ENCODE peak calls at places on chromosome 22, in ten cellular contexts. One of them, this sample, is unnamed.

GRCh38 chr22:44710474-44711235 is 8.7 kb downstream of the PRR5 start:
- DNase-seq in activated CD8-positive, alpha-beta memory T cell treated with anti-CD3 and anti-CD28 coated beads, Interleukin-2, amount 50 U/mL, for 48 hours: peak; percentile 79
- DNase-seq in ecto neural progenitor cell: no peak
- DNase-seq in colonic mucosa: peak; percentile 92
- DNase-seq in ureter: no peak
- DNase-seq in G401: no peak
- DNase-seq in stimulated activated CD4-positive, alpha-beta T cell treated with anti-CD3 and anti-CD28 coated beads, TNF-alpha, amount 100 ng/mL, for 1 hour: no peak
- DNase-seq in activated CD4-positive, alpha-beta T cell treated with anti-CD3 and anti-CD28 coated beads for 36 hours: no peak
- DNase-seq in AG10803: no peak
- DNase-seq in left cardiac atrium: no peak
- DNase-seq in this sample: no peak

GRCh38 chr22:43100223-43100622 is 10.3 kb upstream of the BIK start:
- DNase-seq in activated CD8-positive, alpha-beta memory T cell treated with anti-CD3 and anti-CD28 coated beads, Interleukin-2, amount 50 U/mL, for 48 hours: no peak
- DNase-seq in ecto neural progenitor cell: no peak
- DNase-seq in colonic mucosa: no peak
- DNase-seq in ureter: no peak
- DNase-seq in G401: no peak
- DNase-seq in stimulated activated CD4-positive, alpha-beta T cell treated with anti-CD3 and anti-CD28 coated beads, TNF-alpha, amount 100 ng/mL, for 1 hour: no peak
- DNase-seq in activated CD4-positive, alpha-beta T cell treated with anti-CD3 and anti-CD28 coated beads for 36 hours: no peak
- DNase-seq in AG10803: no peak
- DNase-seq in left cardiac atrium: no peak
- DNase-seq in this sample: peak; percentile 68

GRCh38 chr22:24807284-24807950 is 1.4 kb downstream of the SGSM1 start:
- DNase-seq in activated CD8-positive, alpha-beta memory T cell treated with anti-CD3 and anti-CD28 coated beads, Interleukin-2, amount 50 U/mL, for 48 hours: no peak
- DNase-seq in ecto neural progenitor cell: no peak
- DNase-seq in colonic mucosa: no peak
- DNase-seq in ureter: no peak
- DNase-seq in G401: peak; percentile 55
- DNase-seq in stimulated activated CD4-positive, alpha-beta T cell treated with anti-CD3 and anti-CD28 coated beads, TNF-alpha, amount 100 ng/mL, for 1 hour: no peak
- DNase-seq in activated CD4-positive, alpha-beta T cell treated with anti-CD3 and anti-CD28 coated beads for 36 hours: no peak
- DNase-seq in AG10803: no peak
- DNase-seq in left cardiac atrium: peak; percentile 55
- DNase-seq in this sample: peak; percentile 69

GRCh38 chr22:19632671-19633148 is 81.6 kb upstream of the SEPTIN5 start:
- DNase-seq in activated CD8-positive, alpha-beta memory T cell treated with anti-CD3 and anti-CD28 coated beads, Interleukin-2, amount 50 U/mL, for 48 hours: peak; percentile 42
- DNase-seq in ecto neural progenitor cell: no peak
- DNase-seq in colonic mucosa: no peak
- DNase-seq in ureter: no peak
- DNase-seq in G401: no peak
- DNase-seq in stimulated activated CD4-positive, alpha-beta T cell treated with anti-CD3 and anti-CD28 coated beads, TNF-alpha, amount 100 ng/mL, for 1 hour: no peak
- DNase-seq in activated CD4-positive, alpha-beta T cell treated with anti-CD3 and anti-CD28 coated beads for 36 hours: no peak
- DNase-seq in AG10803: no peak
- DNase-seq in left cardiac atrium: no peak
- DNase-seq in this sample: peak; percentile 53

GRCh38 chr22:49294656-49295464 is 532.8 kb downstream of the BRD1 start:
- DNase-seq in activated CD8-positive, alpha-beta memory T cell treated with anti-CD3 and anti-CD28 coated beads, Interleukin-2, amount 50 U/mL, for 48 hours: peak; percentile 12
- DNase-seq in ecto neural progenitor cell: peak; percentile 26
- DNase-seq in colonic mucosa: no peak
- DNase-seq in ureter: peak; percentile 22
- DNase-seq in G401: no peak
- DNase-seq in stimulated activated CD4-positive, alpha-beta T cell treated with anti-CD3 and anti-CD28 coated beads, TNF-alpha, amount 100 ng/mL, for 1 hour: no peak
- DNase-seq in activated CD4-positive, alpha-beta T cell treated with anti-CD3 and anti-CD28 coated beads for 36 hours: no peak
- DNase-seq in AG10803: no peak
- DNase-seq in left cardiac atrium: no peak
- DNase-seq in this sample: peak; percentile 24

GRCh38 chr22:22818202-22818538 is 69.4 kb upstream of the IGLL5 start:
- DNase-seq in activated CD8-positive, alpha-beta memory T cell treated with anti-CD3 and anti-CD28 coated beads, Interleukin-2, amount 50 U/mL, for 48 hours: no peak
- DNase-seq in ecto neural progenitor cell: no peak
- DNase-seq in colonic mucosa: no peak
- DNase-seq in ureter: no peak
- DNase-seq in G401: no peak
- DNase-seq in stimulated activated CD4-positive, alpha-beta T cell treated with anti-CD3 and anti-CD28 coated beads, TNF-alpha, amount 100 ng/mL, for 1 hour: no peak
- DNase-seq in activated CD4-positive, alpha-beta T cell treated with anti-CD3 and anti-CD28 coated beads for 36 hours: no peak
- DNase-seq in AG10803: no peak
- DNase-seq in left cardiac atrium: no peak
- DNase-seq in this sample: no peak

GRCh38 chr22:33883961-33884808 is 36.1 kb downstream of the LARGE1 start:
- DNase-seq in activated CD8-positive, alpha-beta memory T cell treated with anti-CD3 and anti-CD28 coated beads, Interleukin-2, amount 50 U/mL, for 48 hours: no peak
- DNase-seq in ecto neural progenitor cell: no peak
- DNase-seq in colonic mucosa: no peak
- DNase-seq in ureter: no peak
- DNase-seq in G401: peak; percentile 85
- DNase-seq in stimulated activated CD4-positive, alpha-beta T cell treated with anti-CD3 and anti-CD28 coated beads, TNF-alpha, amount 100 ng/mL, for 1 hour: no peak
- DNase-seq in activated CD4-positive, alpha-beta T cell treated with anti-CD3 and anti-CD28 coated beads for 36 hours: no peak
- DNase-seq in AG10803: no peak
- DNase-seq in left cardiac atrium: peak; percentile 43
- DNase-seq in this sample: no peak

GRCh38 chr22:30564766-30565118 is 9.7 kb downstream of the GAL3ST1 start:
- DNase-seq in activated CD8-positive, alpha-beta memory T cell treated with anti-CD3 and anti-CD28 coated beads, Interleukin-2, amount 50 U/mL, for 48 hours: no peak
- DNase-seq in ecto neural progenitor cell: no peak
- DNase-seq in colonic mucosa: no peak
- DNase-seq in ureter: no peak
- DNase-seq in G401: no peak
- DNase-seq in stimulated activated CD4-positive, alpha-beta T cell treated with anti-CD3 and anti-CD28 coated beads, TNF-alpha, amount 100 ng/mL, for 1 hour: no peak
- DNase-seq in activated CD4-positive, alpha-beta T cell treated with anti-CD3 and anti-CD28 coated beads for 36 hours: no peak
- DNase-seq in AG10803: no peak
- DNase-seq in left cardiac atrium: no peak
- DNase-seq in this sample: no peak

GRCh38 chr22:19879651-19879995 is 24.9 kb upstream of the GNB1L start:
- DNase-seq in activated CD8-positive, alpha-beta memory T cell treated with anti-CD3 and anti-CD28 coated beads, Interleukin-2, amount 50 U/mL, for 48 hours: no peak
- DNase-seq in ecto neural progenitor cell: no peak
- DNase-seq in colonic mucosa: no peak
- DNase-seq in ureter: no peak
- DNase-seq in G401: no peak
- DNase-seq in stimulated activated CD4-positive, alpha-beta T cell treated with anti-CD3 and anti-CD28 coated beads, TNF-alpha, amount 100 ng/mL, for 1 hour: no peak
- DNase-seq in activated CD4-positive, alpha-beta T cell treated with anti-CD3 and anti-CD28 coated beads for 36 hours: peak; percentile 1
- DNase-seq in AG10803: no peak
- DNase-seq in left cardiac atrium: peak; percentile 13
- DNase-seq in this sample: no peak

GRCh38 chr22:42258126-42258525 is 12.3 kb downstream of the TCF20 start:
- DNase-seq in activated CD8-positive, alpha-beta memory T cell treated with anti-CD3 and anti-CD28 coated beads, Interleukin-2, amount 50 U/mL, for 48 hours: no peak
- DNase-seq in ecto neural progenitor cell: no peak
- DNase-seq in colonic mucosa: no peak
- DNase-seq in ureter: no peak
- DNase-seq in G401: no peak
- DNase-seq in stimulated activated CD4-positive, alpha-beta T cell treated with anti-CD3 and anti-CD28 coated beads, TNF-alpha, amount 100 ng/mL, for 1 hour: no peak
- DNase-seq in activated CD4-positive, alpha-beta T cell treated with anti-CD3 and anti-CD28 coated beads for 36 hours: no peak
- DNase-seq in AG10803: no peak
- DNase-seq in left cardiac atrium: no peak
- DNase-seq in this sample: no peak

GRCh38 chr22:30262917-30263741 is 3.5 kb downstream of the OSM start:
- DNase-seq in activated CD8-positive, alpha-beta memory T cell treated with anti-CD3 and anti-CD28 coated beads, Interleukin-2, amount 50 U/mL, for 48 hours: peak; percentile 98
- DNase-seq in ecto neural progenitor cell: peak; percentile 91
- DNase-seq in colonic mucosa: peak; percentile 85
- DNase-seq in ureter: no peak
- DNase-seq in G401: peak; percentile 72
- DNase-seq in stimulated activated CD4-positive, alpha-beta T cell treated with anti-CD3 and anti-CD28 coated beads, TNF-alpha, amount 100 ng/mL, for 1 hour: peak; percentile 78
- DNase-seq in activated CD4-positive, alpha-beta T cell treated with anti-CD3 and anti-CD28 coated beads for 36 hours: peak; percentile 88
- DNase-seq in AG10803: peak; percentile 41
- DNase-seq in left cardiac atrium: peak; percentile 84
- DNase-seq in this sample: peak; percentile 84

GRCh38 chr22:30212996-30213441 is 33.5 kb downstream of the LIF start:
- DNase-seq in activated CD8-positive, alpha-beta memory T cell treated with anti-CD3 and anti-CD28 coated beads, Interleukin-2, amount 50 U/mL, for 48 hours: no peak
- DNase-seq in ecto neural progenitor cell: no peak
- DNase-seq in colonic mucosa: no peak
- DNase-seq in ureter: no peak
- DNase-seq in G401: no peak
- DNase-seq in stimulated activated CD4-positive, alpha-beta T cell treated with anti-CD3 and anti-CD28 coated beads, TNF-alpha, amount 100 ng/mL, for 1 hour: no peak
- DNase-seq in activated CD4-positive, alpha-beta T cell treated with anti-CD3 and anti-CD28 coated beads for 36 hours: no peak
- DNase-seq in AG10803: peak; percentile 87
- DNase-seq in left cardiac atrium: no peak
- DNase-seq in this sample: no peak

GRCh38 chr22:36885474-36885873 is 24.7 kb downstream of the NCF4 start:
- DNase-seq in activated CD8-positive, alpha-beta memory T cell treated with anti-CD3 and anti-CD28 coated beads, Interleukin-2, amount 50 U/mL, for 48 hours: no peak
- DNase-seq in ecto neural progenitor cell: no peak
- DNase-seq in colonic mucosa: no peak
- DNase-seq in ureter: no peak
- DNase-seq in G401: no peak
- DNase-seq in stimulated activated CD4-positive, alpha-beta T cell treated with anti-CD3 and anti-CD28 coated beads, TNF-alpha, amount 100 ng/mL, for 1 hour: no peak
- DNase-seq in activated CD4-positive, alpha-beta T cell treated with anti-CD3 and anti-CD28 coated beads for 36 hours: no peak
- DNase-seq in AG10803: no peak
- DNase-seq in left cardiac atrium: no peak
- DNase-seq in this sample: peak; percentile 37

GRCh38 chr22:41117127-41117965 is 25.0 kb downstream of the EP300 start:
- DNase-seq in activated CD8-positive, alpha-beta memory T cell treated with anti-CD3 and anti-CD28 coated beads, Interleukin-2, amount 50 U/mL, for 48 hours: no peak
- DNase-seq in ecto neural progenitor cell: no peak
- DNase-seq in colonic mucosa: no peak
- DNase-seq in ureter: no peak
- DNase-seq in G401: no peak
- DNase-seq in stimulated activated CD4-positive, alpha-beta T cell treated with anti-CD3 and anti-CD28 coated beads, TNF-alpha, amount 100 ng/mL, for 1 hour: no peak
- DNase-seq in activated CD4-positive, alpha-beta T cell treated with anti-CD3 and anti-CD28 coated beads for 36 hours: no peak
- DNase-seq in AG10803: no peak
- DNase-seq in left cardiac atrium: no peak
- DNase-seq in this sample: no peak

GRCh38 chr22:17836977-17837742 is 62.9 kb upstream of the BID start:
- DNase-seq in activated CD8-positive, alpha-beta memory T cell treated with anti-CD3 and anti-CD28 coated beads, Interleukin-2, amount 50 U/mL, for 48 hours: no peak
- DNase-seq in ecto neural progenitor cell: no peak
- DNase-seq in colonic mucosa: no peak
- DNase-seq in ureter: no peak
- DNase-seq in G401: no peak
- DNase-seq in stimulated activated CD4-positive, alpha-beta T cell treated with anti-CD3 and anti-CD28 coated beads, TNF-alpha, amount 100 ng/mL, for 1 hour: no peak
- DNase-seq in activated CD4-positive, alpha-beta T cell treated with anti-CD3 and anti-CD28 coated beads for 36 hours: no peak
- DNase-seq in AG10803: no peak
- DNase-seq in left cardiac atrium: no peak
- DNase-seq in this sample: peak; percentile 91

GRCh38 chr22:44330727-44331660 is 18.2 kb upstream of the SHISAL1 start:
- DNase-seq in activated CD8-positive, alpha-beta memory T cell treated with anti-CD3 and anti-CD28 coated beads, Interleukin-2, amount 50 U/mL, for 48 hours: no peak
- DNase-seq in ecto neural progenitor cell: peak; percentile 77
- DNase-seq in colonic mucosa: no peak
- DNase-seq in ureter: no peak
- DNase-seq in G401: no peak
- DNase-seq in stimulated activated CD4-positive, alpha-beta T cell treated with anti-CD3 and anti-CD28 coated beads, TNF-alpha, amount 100 ng/mL, for 1 hour: no peak
- DNase-seq in activated CD4-positive, alpha-beta T cell treated with anti-CD3 and anti-CD28 coated beads for 36 hours: no peak
- DNase-seq in AG10803: no peak
- DNase-seq in left cardiac atrium: no peak
- DNase-seq in this sample: no peak

GRCh38 chr22:31680764-31681624 is 19.0 kb upstream of the PISD start:
- DNase-seq in activated CD8-positive, alpha-beta memory T cell treated with anti-CD3 and anti-CD28 coated beads, Interleukin-2, amount 50 U/mL, for 48 hours: no peak
- DNase-seq in ecto neural progenitor cell: no peak
- DNase-seq in colonic mucosa: peak; percentile 59
- DNase-seq in ureter: no peak
- DNase-seq in G401: peak; percentile 14
- DNase-seq in stimulated activated CD4-positive, alpha-beta T cell treated with anti-CD3 and anti-CD28 coated beads, TNF-alpha, amount 100 ng/mL, for 1 hour: no peak
- DNase-seq in activated CD4-positive, alpha-beta T cell treated with anti-CD3 and anti-CD28 coated beads for 36 hours: no peak
- DNase-seq in AG10803: peak; percentile 89
- DNase-seq in left cardiac atrium: no peak
- DNase-seq in this sample: no peak

GRCh38 chr22:45905924-45906865 is 70.8 kb downstream of the WNT7B start:
- DNase-seq in activated CD8-positive, alpha-beta memory T cell treated with anti-CD3 and anti-CD28 coated beads, Interleukin-2, amount 50 U/mL, for 48 hours: no peak
- DNase-seq in ecto neural progenitor cell: no peak
- DNase-seq in colonic mucosa: no peak
- DNase-seq in ureter: no peak
- DNase-seq in G401: no peak
- DNase-seq in stimulated activated CD4-positive, alpha-beta T cell treated with anti-CD3 and anti-CD28 coated beads, TNF-alpha, amount 100 ng/mL, for 1 hour: no peak
- DNase-seq in activated CD4-positive, alpha-beta T cell treated with anti-CD3 and anti-CD28 coated beads for 36 hours: no peak
- DNase-seq in AG10803: peak; percentile 81
- DNase-seq in left cardiac atrium: peak; percentile 48
- DNase-seq in this sample: no peak

GRCh38 chr22:37075822-37076433 is 24.4 kb downstream of the KCTD17 start:
- DNase-seq in activated CD8-positive, alpha-beta memory T cell treated with anti-CD3 and anti-CD28 coated beads, Interleukin-2, amount 50 U/mL, for 48 hours: no peak
- DNase-seq in ecto neural progenitor cell: no peak
- DNase-seq in colonic mucosa: no peak
- DNase-seq in ureter: no peak
- DNase-seq in G401: no peak
- DNase-seq in stimulated activated CD4-positive, alpha-beta T cell treated with anti-CD3 and anti-CD28 coated beads, TNF-alpha, amount 100 ng/mL, for 1 hour: no peak
- DNase-seq in activated CD4-positive, alpha-beta T cell treated with anti-CD3 and anti-CD28 coated beads for 36 hours: no peak
- DNase-seq in AG10803: no peak
- DNase-seq in left cardiac atrium: no peak
- DNase-seq in this sample: no peak

GRCh38 chr22:29136715-29137700 is 64.2 kb downstream of the KREMEN1 start:
- DNase-seq in activated CD8-positive, alpha-beta memory T cell treated with anti-CD3 and anti-CD28 coated beads, Interleukin-2, amount 50 U/mL, for 48 hours: no peak
- DNase-seq in ecto neural progenitor cell: no peak
- DNase-seq in colonic mucosa: no peak
- DNase-seq in ureter: peak; percentile 38
- DNase-seq in G401: no peak
- DNase-seq in stimulated activated CD4-positive, alpha-beta T cell treated with anti-CD3 and anti-CD28 coated beads, TNF-alpha, amount 100 ng/mL, for 1 hour: no peak
- DNase-seq in activated CD4-positive, alpha-beta T cell treated with anti-CD3 and anti-CD28 coated beads for 36 hours: no peak
- DNase-seq in AG10803: no peak
- DNase-seq in left cardiac atrium: peak; percentile 37
- DNase-seq in this sample: no peak

GRCh38 chr22:25566812-25567211 is 2.3 kb downstream of the GRK3 start:
- DNase-seq in activated CD8-positive, alpha-beta memory T cell treated with anti-CD3 and anti-CD28 coated beads, Interleukin-2, amount 50 U/mL, for 48 hours: no peak
- DNase-seq in ecto neural progenitor cell: no peak
- DNase-seq in colonic mucosa: no peak
- DNase-seq in ureter: no peak
- DNase-seq in G401: no peak
- DNase-seq in stimulated activated CD4-positive, alpha-beta T cell treated with anti-CD3 and anti-CD28 coated beads, TNF-alpha, amount 100 ng/mL, for 1 hour: no peak
- DNase-seq in activated CD4-positive, alpha-beta T cell treated with anti-CD3 and anti-CD28 coated beads for 36 hours: no peak
- DNase-seq in AG10803: no peak
- DNase-seq in left cardiac atrium: no peak
- DNase-seq in this sample: no peak

GRCh38 chr22:19870153-19871022 is 15.7 kb upstream of the GNB1L start:
- DNase-seq in activated CD8-positive, alpha-beta memory T cell treated with anti-CD3 and anti-CD28 coated beads, Interleukin-2, amount 50 U/mL, for 48 hours: no peak
- DNase-seq in ecto neural progenitor cell: no peak
- DNase-seq in colonic mucosa: peak; percentile 16
- DNase-seq in ureter: no peak
- DNase-seq in G401: no peak
- DNase-seq in stimulated activated CD4-positive, alpha-beta T cell treated with anti-CD3 and anti-CD28 coated beads, TNF-alpha, amount 100 ng/mL, for 1 hour: no peak
- DNase-seq in activated CD4-positive, alpha-beta T cell treated with anti-CD3 and anti-CD28 coated beads for 36 hours: no peak
- DNase-seq in AG10803: no peak
- DNase-seq in left cardiac atrium: peak; percentile 24
- DNase-seq in this sample: peak; percentile 47

GRCh38 chr22:29269731-29270474 is 1.8 kb downstream of the EWSR1 start:
- DNase-seq in activated CD8-positive, alpha-beta memory T cell treated with anti-CD3 and anti-CD28 coated beads, Interleukin-2, amount 50 U/mL, for 48 hours: no peak
- DNase-seq in ecto neural progenitor cell: no peak
- DNase-seq in colonic mucosa: peak; percentile 30
- DNase-seq in ureter: no peak
- DNase-seq in G401: no peak
- DNase-seq in stimulated activated CD4-positive, alpha-beta T cell treated with anti-CD3 and anti-CD28 coated beads, TNF-alpha, amount 100 ng/mL, for 1 hour: no peak
- DNase-seq in activated CD4-positive, alpha-beta T cell treated with anti-CD3 and anti-CD28 coated beads for 36 hours: peak; percentile 21
- DNase-seq in AG10803: no peak
- DNase-seq in left cardiac atrium: no peak
- DNase-seq in this sample: no peak

GRCh38 chr22:42993651-42994275 is 21.2 kb downstream of the PACSIN2 start:
- DNase-seq in activated CD8-positive, alpha-beta memory T cell treated with anti-CD3 and anti-CD28 coated beads, Interleukin-2, amount 50 U/mL, for 48 hours: no peak
- DNase-seq in ecto neural progenitor cell: no peak
- DNase-seq in colonic mucosa: no peak
- DNase-seq in ureter: no peak
- DNase-seq in G401: no peak
- DNase-seq in stimulated activated CD4-positive, alpha-beta T cell treated with anti-CD3 and anti-CD28 coated beads, TNF-alpha, amount 100 ng/mL, for 1 hour: no peak
- DNase-seq in activated CD4-positive, alpha-beta T cell treated with anti-CD3 and anti-CD28 coated beads for 36 hours: no peak
- DNase-seq in AG10803: peak; percentile 87
- DNase-seq in left cardiac atrium: no peak
- DNase-seq in this sample: no peak

GRCh38 chr22:23315341-23315917 is 135.1 kb downstream of the BCR start:
- DNase-seq in activated CD8-positive, alpha-beta memory T cell treated with anti-CD3 and anti-CD28 coated beads, Interleukin-2, amount 50 U/mL, for 48 hours: peak; percentile 78
- DNase-seq in ecto neural progenitor cell: peak; percentile 80
- DNase-seq in colonic mucosa: peak; percentile 60
- DNase-seq in ureter: no peak
- DNase-seq in G401: peak; percentile 69
- DNase-seq in stimulated activated CD4-positive, alpha-beta T cell treated with anti-CD3 and anti-CD28 coated beads, TNF-alpha, amount 100 ng/mL, for 1 hour: peak; percentile 34
- DNase-seq in activated CD4-positive, alpha-beta T cell treated with anti-CD3 and anti-CD28 coated beads for 36 hours: peak; percentile 65
- DNase-seq in AG10803: peak; percentile 51
- DNase-seq in left cardiac atrium: peak; percentile 50
- DNase-seq in this sample: peak; percentile 88

GRCh38 chr22:27507066-27507715 is 294.4 kb downstream of the MN1 start:
- DNase-seq in activated CD8-positive, alpha-beta memory T cell treated with anti-CD3 and anti-CD28 coated beads, Interleukin-2, amount 50 U/mL, for 48 hours: no peak
- DNase-seq in ecto neural progenitor cell: no peak
- DNase-seq in colonic mucosa: no peak
- DNase-seq in ureter: no peak
- DNase-seq in G401: no peak
- DNase-seq in stimulated activated CD4-positive, alpha-beta T cell treated with anti-CD3 and anti-CD28 coated beads, TNF-alpha, amount 100 ng/mL, for 1 hour: no peak
- DNase-seq in activated CD4-positive, alpha-beta T cell treated with anti-CD3 and anti-CD28 coated beads for 36 hours: no peak
- DNase-seq in AG10803: peak; percentile 29
- DNase-seq in left cardiac atrium: no peak
- DNase-seq in this sample: no peak

GRCh38 chr22:48676266-48677167 is 1151.2 kb downstream of the BRD1 start:
- DNase-seq in activated CD8-positive, alpha-beta memory T cell treated with anti-CD3 and anti-CD28 coated beads, Interleukin-2, amount 50 U/mL, for 48 hours: no peak
- DNase-seq in ecto neural progenitor cell: no peak
- DNase-seq in colonic mucosa: no peak
- DNase-seq in ureter: no peak
- DNase-seq in G401: no peak
- DNase-seq in stimulated activated CD4-positive, alpha-beta T cell treated with anti-CD3 and anti-CD28 coated beads, TNF-alpha, amount 100 ng/mL, for 1 hour: no peak
- DNase-seq in activated CD4-positive, alpha-beta T cell treated with anti-CD3 and anti-CD28 coated beads for 36 hours: no peak
- DNase-seq in AG10803: no peak
- DNase-seq in left cardiac atrium: peak; percentile 11
- DNase-seq in this sample: no peak

GRCh38 chr22:22955276-22955798 is 67.7 kb downstream of the IGLL5 start:
- DNase-seq in activated CD8-positive, alpha-beta memory T cell treated with anti-CD3 and anti-CD28 coated beads, Interleukin-2, amount 50 U/mL, for 48 hours: no peak
- DNase-seq in ecto neural progenitor cell: no peak
- DNase-seq in colonic mucosa: no peak
- DNase-seq in ureter: no peak
- DNase-seq in G401: no peak
- DNase-seq in stimulated activated CD4-positive, alpha-beta T cell treated with anti-CD3 and anti-CD28 coated beads, TNF-alpha, amount 100 ng/mL, for 1 hour: no peak
- DNase-seq in activated CD4-positive, alpha-beta T cell treated with anti-CD3 and anti-CD28 coated beads for 36 hours: no peak
- DNase-seq in AG10803: no peak
- DNase-seq in left cardiac atrium: no peak
- DNase-seq in this sample: no peak